ENCODE peak calls at places on chromosomes 7 and 10, in six cellular contexts. T is stimulated activated CD4-positive, alpha-beta T cell treated with anti-CD3 and anti-CD28 coated beads, Interleukin-15, amount 100 ng/mL, for 24 hours; C is GM12865; Y is fibroblast of the conjunctiva; Z is neuronal stem cell; R is ecto neural progenitor cell. G is an unnamed sample.

GRCh38 chr7:128909605-128910568 is 622 bp downstream of the KCP start:
- DNase-seq in T (no peak), C (no peak), Y (peak), Z (no peak), R (peak), G (no peak)

GRCh38 chr10:14953452-14954000 is 370 bp downstream of the DCLRE1C start:
- DNase-seq in T (no peak), C (peak), Y (peak), Z (no peak), R (no peak), G (peak)

GRCh38 chr10:60048146-60048545 is 141.8 kb upstream of the CCDC6 start:
- DNase-seq in T (no peak), C (no peak), Y (no peak), Z (peak), R (peak), G (no peak)

GRCh38 chr10:104766341-104766740 is 125.3 kb downstream of the SORCS3 start:
- DNase-seq in T (no peak), C (no peak), Y (no peak), Z (no peak), R (no peak), G (no peak)

GRCh38 chr10:22381262-22381661 is 36.0 kb downstream of the SPAG6 start:
- DNase-seq in T (no peak), C (no peak), Y (no peak), Z (no peak), R (no peak), G (no peak)

GRCh38 chr10:121070257-121070656 is 219.1 kb downstream of the WDR11 start:
- DNase-seq in T (no peak), C (peak), Y (no peak), Z (no peak), R (no peak), G (no peak)

GRCh38 chr7:127872122-127872521 is 159.1 kb downstream of the LRRC4 start:
- DNase-seq in T (no peak), C (peak), Y (no peak), Z (no peak), R (no peak), G (no peak)

GRCh38 chr7:108004220-108005142 is 1.5 kb upstream of the LAMB1 start:
- DNase-seq in T (no peak), C (no peak), Y (no peak), Z (no peak), R (peak), G (peak)

GRCh38 chr7:141221007-141221612 is 147.2 kb downstream of the TMEM178B start:
- DNase-seq in T (no peak), C (peak), Y (no peak), Z (peak), R (no peak), G (no peak)

GRCh38 chr7:69664433-69664832 is 66.2 kb downstream of the AUTS2 start:
- DNase-seq in T (no peak), C (peak), Y (no peak), Z (no peak), R (no peak), G (no peak)

GRCh38 chr7:112759905-112760304 is 30.3 kb downstream of the TMEM168 start:
- DNase-seq in T (no peak), C (no peak), Y (no peak), Z (no peak), R (no peak), G (no peak)

GRCh38 chr7:132480534-132480933 is 95.7 kb downstream of the PLXNA4 start:
- DNase-seq in T (no peak), C (no peak), Y (no peak), Z (no peak), R (no peak), G (no peak)

GRCh38 chr7:47253650-47254080 is 328.2 kb downstream of the TNS3 start:
- DNase-seq in T (no peak), C (no peak), Y (peak), Z (peak), R (peak), G (no peak)

GRCh38 chr7:34190299-34190698 is 285.0 kb downstream of the BMPER start:
- DNase-seq in T (no peak), C (no peak), Y (no peak), Z (no peak), R (no peak), G (no peak)

GRCh38 chr7:124072603-124073324 is 39.9 kb upstream of the TMEM229A start:
- DNase-seq in T (no peak), C (no peak), Y (peak), Z (no peak), R (no peak), G (no peak)

GRCh38 chr7:136509466-136509865 is 359.0 kb upstream of the CHRM2 start:
- DNase-seq in T (no peak), C (no peak), Y (no peak), Z (no peak), R (no peak), G (no peak)

GRCh38 chr7:24926623-24927539 is 53.1 kb downstream of the OSBPL3 start:
- DNase-seq in T (no peak), C (no peak), Y (peak), Z (no peak), R (no peak), G (no peak)

GRCh38 chr10:77377678-77378352 is 259.8 kb downstream of the KCNMA1 start:
- DNase-seq in T (no peak), C (no peak), Y (no peak), Z (no peak), R (no peak), G (no peak)

GRCh38 chr10:87918254-87918859 is 54.9 kb downstream of the PTEN start:
- DNase-seq in T (no peak), C (no peak), Y (no peak), Z (no peak), R (no peak), G (no peak)

GRCh38 chr10:132243141-132243540 is 56.4 kb downstream of the DPYSL4 start:
- DNase-seq in T (no peak), C (no peak), Y (no peak), Z (no peak), R (peak), G (no peak)

GRCh38 chr7:150875791-150876190 is 23.5 kb downstream of the AOC1 start:
- DNase-seq in T (no peak), C (no peak), Y (no peak), Z (no peak), R (no peak), G (no peak)

GRCh38 chr7:194257-194995 is 2.1 kb downstream of the FAM20C start:
- DNase-seq in T (no peak), C (no peak), Y (no peak), Z (no peak), R (no peak), G (no peak)

GRCh38 chr7:34991938-34992840 is 45.1 kb downstream of the DPY19L1 start:
- DNase-seq in T (peak), C (peak), Y (no peak), Z (no peak), R (no peak), G (no peak)

GRCh38 chr7:143511593-143512047 is 33.9 kb downstream of the TAS2R41 start:
- DNase-seq in T (no peak), C (no peak), Y (no peak), Z (no peak), R (no peak), G (no peak)

GRCh38 chr7:30995541-30995940 is 31.8 kb downstream of the GHRHR start:
- DNase-seq in T (no peak), C (no peak), Y (no peak), Z (no peak), R (no peak), G (no peak)

GRCh38 chr7:42236266-42237161 is 495 bp downstream of the GLI3 start:
- DNase-seq in T (peak), C (no peak), Y (peak), Z (no peak), R (peak), G (no peak)

GRCh38 chr7:149686001-149686400 is 87.4 kb downstream of the ZNF467 start:
- DNase-seq in T (no peak), C (no peak), Y (peak), Z (no peak), R (no peak), G (no peak)

GRCh38 chr10:101617824-101618568 is 29.9 kb downstream of the DPCD start:
- DNase-seq in T (no peak), C (no peak), Y (no peak), Z (no peak), R (no peak), G (no peak)

GRCh38 chr10:29183304-29183918 is 105.5 kb upstream of the LYZL1 start:
- DNase-seq in T (no peak), C (no peak), Y (no peak), Z (no peak), R (no peak), G (no peak)

GRCh38 chr10:48439581-48440041 is 133.1 kb downstream of the MAPK8 start:
- DNase-seq in T (no peak), C (no peak), Y (no peak), Z (no peak), R (peak), G (no peak)

GRCh38 chr10:119496282-119496681 is 46.2 kb downstream of the RGS10 start:
- DNase-seq in T (peak), C (peak), Y (no peak), Z (no peak), R (no peak), G (no peak)

GRCh38 chr10:75071164-75071489 is 40.3 kb upstream of the SAMD8 start:
- DNase-seq in T (no peak), C (no peak), Y (no peak), Z (no peak), R (no peak), G (no peak)

GRCh38 chr7:108423089-108423989 is 32.9 kb downstream of the NRCAM start:
- DNase-seq in T (no peak), C (no peak), Y (no peak), Z (no peak), R (no peak), G (no peak)

GRCh38 chr7:158117341-158118222 is 470.0 kb downstream of the PTPRN2 start:
- DNase-seq in T (no peak), C (no peak), Y (no peak), Z (no peak), R (no peak), G (no peak)

G was measured in tibial nerve.